ENCODE peak calls at places on chromosomes 13 and 19, in six cellular contexts. D is lower leg skin, R is thoracic aorta, P is pancreas, T is fibroblast of pulmonary artery, I is cardiac fibroblast. S is an unnamed sample.

GRCh38 chr13:94182185-94182761 is 297.2 kb downstream of the DCT start:
- DNase-seq in D (no peak), R (no peak), P (no peak), T (no peak), I (no peak), S (no peak)

GRCh38 chr13:52359534-52359933 is 46.4 kb downstream of the THSD1 start:
- DNase-seq in D (no peak), R (no peak), P (no peak), T (peak; percentile 49), I (no peak), S (no peak)

GRCh38 chr19:54189020-54189667 is at the start of gene MBOAT7:
- DNase-seq in D (no peak), R (no peak), P (no peak), T (no peak), I (no peak), S (no peak)

GRCh38 chr19:39299404-39299803 is 3.2 kb downstream of the IFNL1 start:
- DNase-seq in D (no peak), R (no peak), P (no peak), T (no peak), I (no peak), S (no peak)

GRCh38 chr13:47890146-47890814 is 110.8 kb downstream of the SUCLA2 start:
- DNase-seq in D (no peak), R (no peak), P (no peak), T (peak; percentile 27), I (peak; percentile 29), S (no peak)

GRCh38 chr19:5585461-5586299 is 17.9 kb upstream of the TINCR start:
- DNase-seq in D (no peak), R (no peak), P (no peak), T (no peak), I (no peak), S (no peak)

GRCh38 chr19:45439569-45440258 is 16.0 kb upstream of the ERCC1 start:
- DNase-seq in D (peak; percentile 97), R (peak; percentile 71), P (peak; percentile 94), T (peak; percentile 73), I (peak; percentile 80), S (peak; percentile 91)

GRCh38 chr19:48637948-48638830 is 1.0 kb upstream of the DBP start:
- DNase-seq in D (peak; percentile 95), R (no peak), P (peak; percentile 83), T (peak; percentile 98), I (peak; percentile 93), S (peak; percentile 89)

GRCh38 chr19:34269968-34270621 is 15.7 kb downstream of the GARRE1 start:
- DNase-seq in D (peak; percentile 87), R (peak; percentile 16), P (no peak), T (peak; percentile 92), I (peak; percentile 90), S (peak; percentile 70)

GRCh38 chr13:98158172-98158907 is 15.4 kb downstream of the FARP1 start:
- DNase-seq in D (no peak), R (no peak), P (no peak), T (no peak), I (no peak), S (no peak)

GRCh38 chr13:20988033-20988908 is 73.1 kb downstream of the LATS2 start:
- DNase-seq in D (peak; percentile 49), R (no peak), P (no peak), T (no peak), I (no peak), S (no peak)

GRCh38 chr13:113324336-113324882 is 27.4 kb downstream of the LAMP1 start:
- DNase-seq in D (no peak), R (no peak), P (no peak), T (no peak), I (no peak), S (no peak)

GRCh38 chr19:4908311-4908710 is 990 bp upstream of the UHRF1 start:
- DNase-seq in D (no peak), R (no peak), P (no peak), T (no peak), I (no peak), S (no peak)

GRCh38 chr19:39139305-39140194 is 14.0 kb downstream of the PAK4 start:
- DNase-seq in D (no peak), R (no peak), P (no peak), T (no peak), I (no peak), S (no peak)

GRCh38 chr19:290539-291521 is at the start of gene PLPP2:
- DNase-seq in D (peak; percentile 91), R (no peak), P (peak; percentile 80), T (peak; percentile 30), I (no peak), S (peak; percentile 80)

GRCh38 chr13:24232474-24232873 is 72.0 kb downstream of the SPATA13 start:
- DNase-seq in D (no peak), R (no peak), P (peak; percentile 29), T (no peak), I (no peak), S (no peak)

GRCh38 chr19:48634424-48635262 is 2.5 kb downstream of the DBP start:
- DNase-seq in D (peak; percentile 99), R (peak; percentile 90), P (peak; percentile 98), T (peak; percentile 97), I (peak; percentile 95), S (peak; percentile 99)

GRCh38 chr19:33727331-33728028 is 69.2 kb upstream of the KCTD15 start:
- DNase-seq in D (no peak), R (no peak), P (no peak), T (no peak), I (no peak), S (peak; percentile 45)

GRCh38 chr19:43362179-43362578 is 8.7 kb downstream of the CD177 start:
- DNase-seq in D (no peak), R (no peak), P (no peak), T (peak; percentile 12), I (peak; percentile 28), S (no peak)

DNA sequence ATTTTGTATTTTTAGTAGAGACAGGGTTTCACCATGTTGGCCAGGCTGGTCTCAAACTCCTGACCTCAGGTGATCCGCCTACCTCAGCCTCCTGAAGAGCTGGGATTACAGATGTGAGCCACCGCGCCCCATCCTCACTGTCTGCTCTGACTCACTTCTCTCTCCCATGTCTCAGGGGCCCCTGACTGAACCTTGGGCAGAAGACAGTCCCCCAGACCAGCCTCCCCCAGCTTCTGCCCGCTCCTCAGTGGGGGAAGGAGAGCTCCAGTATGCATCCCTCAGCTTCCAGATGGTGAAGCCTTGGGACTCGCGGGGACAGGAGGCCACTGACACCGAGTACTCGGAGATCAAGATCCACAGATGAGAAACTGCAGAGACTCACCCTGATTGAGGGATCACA is 5.0 kb downstream of the SIGLEC9 start:
- DNase-seq in D (no peak), R (no peak), P (no peak), T (no peak), I (no peak), S (peak; percentile 32)
- H3K4me3 ChIP-seq in D (no peak overlapping the region), R (no peak overlapping the region), P (no peak overlapping the region), T (no peak overlapping the region), I (no peak overlapping the region), S (no peak overlapping the region)

GRCh38 chr13:30175166-30175565 is 132.2 kb downstream of the KATNAL1 start:
- DNase-seq in D (no peak), R (no peak), P (no peak), T (no peak), I (no peak), S (no peak)

GRCh38 chr13:30173301-30173605 is 134.1 kb downstream of the KATNAL1 start:
- DNase-seq in D (no peak), R (no peak), P (no peak), T (peak; percentile 32), I (no peak), S (no peak)

GRCh38 chr13:30169442-30169841 is 137.9 kb downstream of the KATNAL1 start:
- DNase-seq in D (no peak), R (no peak), P (no peak), T (no peak), I (no peak), S (no peak)

GRCh38 chr13:30172593-30173300 is 134.6 kb downstream of the KATNAL1 start:
- DNase-seq in D (no peak), R (no peak), P (no peak), T (no peak), I (peak; percentile 28), S (no peak)

GRCh38 chr13:30170569-30170968 is 136.8 kb downstream of the KATNAL1 start:
- DNase-seq in D (no peak), R (no peak), P (no peak), T (no peak), I (no peak), S (no peak)
- H3K4me3 ChIP-seq in D (no peak overlapping the region), R (no peak overlapping the region), P (no peak overlapping the region), T (no peak overlapping the region), I (no peak overlapping the region), S (no peak overlapping the region)

GRCh38 chr13:19982447-19983043 is 24.0 kb downstream of the ZMYM2 start:
- DNase-seq in D (no peak), R (no peak), P (no peak), T (no peak), I (no peak), S (no peak)

GRCh38 chr13:19978830-19979437 is 20.4 kb downstream of the ZMYM2 start:
- DNase-seq in D (no peak), R (no peak), P (no peak), T (no peak), I (no peak), S (no peak)

GRCh38 chr13:19985219-19985556 is 26.7 kb downstream of the ZMYM2 start:
- DNase-seq in D (no peak), R (no peak), P (no peak), T (no peak), I (no peak), S (no peak)

GRCh38 chr13:19984430-19985218 is 26.1 kb downstream of the ZMYM2 start:
- DNase-seq in D (no peak), R (no peak), P (no peak), T (peak; percentile 71), I (peak; percentile 68), S (no peak)

DNA sequence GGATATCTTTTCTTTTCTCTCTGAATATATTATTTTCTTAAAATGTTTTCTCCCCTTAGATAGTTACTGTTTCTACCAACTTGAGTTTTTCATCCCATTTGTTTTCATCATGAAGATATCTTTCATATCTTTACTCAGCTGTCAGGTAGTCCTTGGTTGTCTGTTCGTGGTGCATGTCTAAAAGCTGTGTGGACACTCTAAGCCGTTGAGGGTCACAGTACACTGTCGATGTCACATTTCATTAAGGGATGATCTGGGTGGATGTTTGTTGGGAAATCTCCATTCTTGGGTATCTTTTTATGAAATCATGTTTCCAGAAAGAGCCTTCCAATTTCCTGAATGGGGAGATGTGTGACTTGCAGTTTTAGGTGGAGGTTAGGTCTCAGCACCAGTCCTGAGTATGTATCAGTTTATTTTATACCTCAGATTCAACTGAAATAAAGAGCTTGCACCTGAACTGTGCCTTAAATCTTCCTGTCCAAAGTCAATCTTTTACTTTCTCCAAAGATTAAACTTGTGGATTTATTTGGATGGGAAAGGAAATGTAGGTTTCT is 23.2 kb downstream of the ZMYM2 start:
- DNase-seq in D (no peak), R (no peak), P (no peak), T (no peak), I (no peak), S (no peak)
- H3K4me3 ChIP-seq in D (no peak overlapping the region), R (no peak overlapping the region), P (no peak overlapping the region), T (no peak overlapping the region), I (no peak overlapping the region), S (no peak overlapping the region)

GRCh38 chr19:58439576-58440554 is at the start of gene ZNF132:
- DNase-seq in D (peak; percentile 99), R (peak; percentile 98), P (peak; percentile 89), T (peak; percentile 100), I (peak; percentile 100), S (peak; percentile 97)

DNA sequence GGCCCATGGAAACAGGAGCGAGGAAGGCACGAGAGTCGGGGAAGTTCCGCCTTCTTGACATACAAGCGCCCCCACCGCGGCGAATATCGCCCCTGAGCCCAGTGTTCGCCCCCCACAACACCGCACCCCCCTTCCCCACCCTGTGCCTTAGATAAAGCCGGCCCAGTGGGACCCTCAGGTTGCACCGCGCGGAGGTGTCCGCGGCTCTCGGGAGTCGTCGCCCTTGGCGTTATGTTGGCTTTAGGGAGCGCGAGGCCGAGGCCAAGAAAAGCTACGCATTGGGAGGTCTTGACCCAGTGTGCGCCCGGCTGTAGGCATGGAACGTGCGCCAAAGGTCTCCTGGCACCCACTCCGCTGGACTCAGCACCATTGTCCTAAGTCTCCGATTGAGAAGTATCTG is 603 bp upstream of the ZNF132 start:
- DNase-seq in D (no peak), R (no peak), P (no peak), T (no peak), I (no peak), S (no peak)
- H3K4me3 ChIP-seq in D (peak overlapping the region; percentile 44), R (peak overlapping the region; percentile 84), P (peak overlapping the region; percentile 63), T (peak overlapping the region; percentile 91), I (peak overlapping the region; percentile 93), S (peak overlapping the region; percentile 79)

S was measured in upper lobe of right lung.